ENCODE peak calls at places on chromosomes 4 and X, in six cellular contexts. A is amniotic stem cell; Q is testis; S is GM23338; H is CD8-positive, alpha-beta T cell; D is HFF-Myc. P is an unnamed sample.

GRCh38 chr4:2343476-2343875 is 75.0 kb downstream of the ZFYVE28 start:
- DNase-seq in A (no peak), Q (peak), S (no peak), H (no peak), D (no peak), P (no peak)

GRCh38 chr4:102627831-102628523 is 126.8 kb downstream of the NFKB1 start:
- DNase-seq in A (no peak), Q (no peak), S (no peak), H (no peak), D (peak), P (peak)

GRCh38 chrX:154020500-154021115 is 906 bp upstream of the IRAK1 start:
- DNase-seq in A (no peak), Q (no peak), S (no peak), H (no peak), D (no peak), P (no peak)

GRCh38 chrX:18890724-18891560 is 93.0 kb downstream of the PHKA2 start:
- DNase-seq in A (no peak), Q (no peak), S (no peak), H (no peak), D (no peak), P (no peak)

GRCh38 chrX:121479406-121479805 is 432.0 kb downstream of the GLUD2 start:
- DNase-seq in A (no peak), Q (no peak), S (peak), H (no peak), D (no peak), P (no peak)

GRCh38 chr4:54547299-54548097 is 110.3 kb upstream of the KIT start:
- DNase-seq in A (no peak), Q (no peak), S (no peak), H (no peak), D (no peak), P (no peak)

GRCh38 chrX:3599787-3600465 is 113.5 kb downstream of the PRKX start:
- DNase-seq in A (no peak), Q (no peak), S (no peak), H (no peak), D (no peak), P (no peak)

GRCh38 chrX:44036336-44036735 is 63.1 kb upstream of the NDP start:
- DNase-seq in A (no peak), Q (no peak), S (no peak), H (no peak), D (no peak), P (no peak)

GRCh38 chr4:147607463-147607862 is 9.7 kb upstream of the TMEM184C start:
- DNase-seq in A (no peak), Q (no peak), S (no peak), H (no peak), D (no peak), P (no peak)

GRCh38 chr4:6199344-6199921 is 916 bp downstream of the JAKMIP1 start:
- DNase-seq in A (no peak), Q (no peak), S (peak), H (no peak), D (no peak), P (no peak)

GRCh38 chrX:132614297-132614696 is 125.5 kb upstream of the MBNL3 start:
- DNase-seq in A (no peak), Q (peak), S (peak), H (no peak), D (no peak), P (no peak)

GRCh38 chrX:73855546-73855945 is 292.5 kb downstream of the CHIC1 start:
- DNase-seq in A (peak), Q (peak), S (peak), H (peak), D (peak), P (peak)

GRCh38 chr4:57426779-57427395 is 316.7 kb upstream of the IGFBP7 start:
- DNase-seq in A (peak), Q (peak), S (peak), H (no peak), D (peak), P (peak)

GRCh38 chr4:124879195-124879594 is 166.7 kb upstream of the ANKRD50 start:
- DNase-seq in A (no peak), Q (no peak), S (no peak), H (no peak), D (no peak), P (no peak)

GRCh38 chr4:113574636-113575103 is 186.9 kb downstream of the CAMK2D start:
- DNase-seq in A (peak), Q (no peak), S (no peak), H (no peak), D (peak), P (no peak)

GRCh38 chrX:47849776-47850175 is 13.1 kb downstream of the ZNF81 start:
- DNase-seq in A (no peak), Q (no peak), S (no peak), H (no peak), D (no peak), P (no peak)

GRCh38 chr4:1600811-1601532 is 83.1 kb downstream of the FAM53A start:
- DNase-seq in A (no peak), Q (no peak), S (no peak), H (no peak), D (no peak), P (no peak)

GRCh38 chr4:20046931-20047677 is 204.6 kb upstream of the SLIT2 start:
- DNase-seq in A (no peak), Q (no peak), S (no peak), H (no peak), D (no peak), P (no peak)

GRCh38 chr4:185143596-185143969 is 517 bp downstream of the SLC25A4 start:
- DNase-seq in A (no peak), Q (peak), S (no peak), H (peak), D (no peak), P (no peak)

GRCh38 chrX:129534816-129535578 is 5.1 kb upstream of the OCRL start:
- DNase-seq in A (no peak), Q (no peak), S (no peak), H (no peak), D (no peak), P (no peak)

GRCh38 chr4:138673053-138673452 is 342.5 kb upstream of the NOCT start:
- DNase-seq in A (no peak), Q (no peak), S (no peak), H (no peak), D (no peak), P (no peak)

GRCh38 chr4:147596377-147596776 is 20.8 kb upstream of the TMEM184C start:
- DNase-seq in A (no peak), Q (no peak), S (no peak), H (no peak), D (no peak), P (no peak)

GRCh38 chr4:104860227-104861123 is 286.2 kb upstream of the TET2 start:
- DNase-seq in A (peak), Q (peak), S (peak), H (peak), D (peak), P (no peak)

GRCh38 chr4:136651932-136652331 is 880.4 kb downstream of the PCDH18 start:
- DNase-seq in A (no peak), Q (no peak), S (no peak), H (no peak), D (no peak), P (no peak)

GRCh38 chr4:43163101-43163792 is 270.7 kb downstream of the GRXCR1 start:
- DNase-seq in A (no peak), Q (no peak), S (peak), H (no peak), D (no peak), P (no peak)

GRCh38 chr4:14022428-14022827 is 394.9 kb upstream of the BOD1L1 start:
- DNase-seq in A (no peak), Q (no peak), S (no peak), H (no peak), D (no peak), P (no peak)

GRCh38 chrX:35150642-35151239 is 208.1 kb downstream of the FAM47B start:
- DNase-seq in A (no peak), Q (no peak), S (no peak), H (no peak), D (no peak), P (no peak)

GRCh38 chr4:26105815-26106699 is 192.0 kb downstream of the SMIM20 start:
- DNase-seq in A (no peak), Q (no peak), S (no peak), H (no peak), D (no peak), P (no peak)

GRCh38 chr4:5365071-5366008 is 314.1 kb downstream of the STK32B start:
- DNase-seq in A (peak), Q (no peak), S (peak), H (no peak), D (peak), P (peak)

GRCh38 chr4:113435893-113436292 is 325.6 kb downstream of the CAMK2D start:
- DNase-seq in A (no peak), Q (peak), S (peak), H (no peak), D (peak), P (peak)

P was measured in T1000.